ENCODE peak calls at places on chromosomes 2 and 18, in seven cellular contexts. A is heart left ventricle, U is ovary, B is stomach, R is transverse colon, M is right lobe of liver, H is gastrocnemius medialis. J is an unnamed sample.

GRCh38 chr18:8744038-8744437 is 38.7 kb downstream of the MTCL1 start:
- DNase-seq in R (no peak), H (peak), A (no peak), B (no peak), M (no peak), U (no peak), J (no peak)

GRCh38 chr2:8219096-8219495 is 462.8 kb upstream of the ID2 start:
- DNase-seq in U (no peak), A (no peak), R (no peak), M (no peak), H (no peak), B (no peak), J (no peak)

GRCh38 chr18:8778386-8778785 is 73.0 kb downstream of the MTCL1 start:
- DNase-seq in B (no peak), R (no peak), H (no peak), M (no peak), A (no peak), U (no peak), J (peak)

GRCh38 chr2:127220807-127221527 is 868 bp upstream of the CYP27C1 start:
- DNase-seq in M (no peak), B (no peak), R (no peak), U (no peak), H (no peak), A (no peak), J (no peak)

GRCh38 chr2:69837533-69837932 is 8.1 kb downstream of the GMCL1 start:
- DNase-seq in H (no peak), A (no peak), B (no peak), R (no peak), U (no peak), M (no peak), J (no peak)

GRCh38 chr18:29418136-29418535 is 1241.2 kb upstream of the CDH2 start:
- DNase-seq in B (no peak), M (no peak), R (no peak), H (no peak), U (no peak), A (no peak), J (no peak)

GRCh38 chr18:32299489-32299888 is 109.7 kb downstream of the MEP1B start:
- DNase-seq in R (no peak), B (no peak), A (no peak), M (no peak), U (no peak), H (no peak), J (no peak)

GRCh38 chr2:8457620-8458255 is 224.1 kb upstream of the ID2 start:
- DNase-seq in M (no peak), A (no peak), H (no peak), B (peak), R (peak), U (no peak), J (peak)

GRCh38 chr2:143835481-143835880 is 684.4 kb downstream of the ZEB2 start:
- DNase-seq in M (no peak), R (no peak), U (no peak), H (no peak), A (no peak), B (no peak), J (no peak)

GRCh38 chr18:48409591-48410094 is 460 bp upstream of the ZBTB7C start:
- DNase-seq in H (no peak), A (peak), R (no peak), B (no peak), U (peak), M (no peak), J (no peak)

GRCh38 chr2:232295971-232296370 is 82.6 kb upstream of the ALPP start:
- DNase-seq in M (no peak), U (no peak), H (no peak), B (no peak), A (no peak), R (no peak), J (no peak)

GRCh38 chr18:34023471-34023870 is 201.2 kb downstream of the NOL4 start:
- DNase-seq in U (no peak), H (no peak), B (no peak), A (no peak), R (no peak), M (no peak), J (no peak)

GRCh38 chr2:196259507-196260481 is 88.4 kb upstream of the STK17B start:
- DNase-seq in H (no peak), U (no peak), M (no peak), B (no peak), R (no peak), A (no peak), J (no peak)

GRCh38 chr2:29463181-29463900 is 348.1 kb downstream of the CLIP4 start:
- DNase-seq in R (no peak), H (no peak), A (no peak), U (no peak), M (no peak), B (no peak), J (no peak)

GRCh38 chr2:121689356-121689755 is 40.1 kb upstream of the CLASP1 start:
- DNase-seq in R (no peak), H (no peak), A (peak), U (no peak), B (peak), M (no peak), J (no peak)

GRCh38 chr2:70709275-70709674 is 58.7 kb downstream of the ADD2 start:
- DNase-seq in M (no peak), A (no peak), B (no peak), R (no peak), H (no peak), U (no peak), J (no peak)

GRCh38 chr2:55099878-55100820 is 49.9 kb upstream of the RTN4 start:
- DNase-seq in H (no peak), U (no peak), M (no peak), R (no peak), B (no peak), A (no peak), J (no peak)

DNA sequence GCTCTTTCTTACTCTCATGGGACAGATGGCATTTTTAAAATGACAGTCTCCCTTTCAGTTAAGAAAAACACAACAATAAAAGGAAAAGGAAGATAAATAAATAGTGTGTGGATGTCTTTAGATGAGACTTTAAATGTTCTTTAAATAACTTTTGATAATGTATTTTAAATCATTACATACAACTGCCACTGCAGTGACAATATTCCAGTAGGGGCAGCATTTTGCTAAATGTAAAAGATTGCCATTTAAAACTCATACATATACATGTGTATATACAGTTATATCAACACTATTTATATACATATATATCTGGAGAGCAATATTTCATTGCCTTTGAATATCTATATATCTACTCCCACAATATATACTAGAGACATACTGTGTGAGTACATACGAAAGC is 90.7 kb downstream of the INO80D start:
- DNase-seq in R (no peak), A (no peak), M (no peak), H (no peak), U (no peak), B (no peak), J (no peak)
- TF ChIP-seq CTCF in R (no peak), A (no peak), M (peak), H (no peak), U (no peak), B (no peak), J (no peak)

DNA sequence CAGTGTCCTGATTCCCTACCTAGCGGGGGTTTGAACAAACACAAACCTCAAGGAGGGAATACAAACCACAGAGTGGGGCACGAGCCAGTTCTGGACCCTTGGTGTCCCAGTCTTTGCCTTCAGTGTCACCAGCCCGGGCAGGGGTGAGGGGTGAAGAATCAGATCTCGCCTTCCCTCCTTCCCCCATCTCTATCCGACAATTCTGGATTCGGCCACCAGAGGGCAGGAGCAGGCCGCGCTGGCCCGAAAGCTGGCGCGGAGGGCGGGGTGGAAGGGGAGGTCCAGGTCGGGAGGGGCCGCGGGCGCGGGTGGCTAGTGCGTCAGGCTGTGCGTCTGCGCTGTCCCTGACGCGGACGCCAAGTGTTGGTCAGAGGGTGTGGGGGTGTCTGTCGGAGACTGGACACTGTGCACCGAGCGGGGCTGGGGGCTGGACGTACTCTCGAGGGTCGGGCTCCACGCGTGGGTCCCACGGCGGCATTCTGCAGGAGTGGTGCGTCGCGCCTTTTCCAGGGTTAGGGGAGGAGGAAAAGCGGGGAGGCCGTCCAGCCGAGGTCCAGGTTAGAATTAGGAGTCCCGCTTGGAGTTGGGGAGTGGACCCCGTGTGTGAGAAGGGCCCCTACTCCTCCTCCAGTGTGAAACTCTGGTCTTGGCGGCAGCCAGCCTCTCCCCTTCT is 2.9 kb upstream of the CRYBA2 start:
- DNase-seq in H (peak), R (peak), A (peak), B (peak), M (peak), U (peak), J (peak)
- TF ChIP-seq POLR2A in H (peak), R (peak), A (no peak), B (peak), M (peak), U (no peak), J (no peak)

GRCh38 chr2:1972948-1973347 is 228.6 kb upstream of the PXDN start:
- DNase-seq in M (no peak), A (no peak), B (no peak), U (no peak), H (no peak), R (no peak), J (no peak)
- H3K4me3 ChIP-seq in M (no peak), A (no peak), B (no peak), U (no peak), H (no peak), R (no peak), J (no peak)

GRCh38 chr2:487495-488079 is 189.6 kb downstream of the TMEM18 start:
- DNase-seq in R (no peak), U (no peak), A (no peak), B (no peak), H (no peak), M (no peak), J (no peak)

GRCh38 chr2:489838-490237 is 187.4 kb downstream of the TMEM18 start:
- DNase-seq in U (no peak), A (no peak), B (no peak), M (no peak), H (no peak), R (no peak), J (no peak)

GRCh38 chr2:492178-492577 is 185.0 kb downstream of the TMEM18 start:
- DNase-seq in U (no peak), A (no peak), H (no peak), B (no peak), R (no peak), M (no peak), J (no peak)

GRCh38 chr2:486381-486780 is 190.8 kb downstream of the TMEM18 start:
- DNase-seq in U (no peak), R (no peak), A (no peak), H (no peak), B (no peak), M (no peak), J (no peak)

DNA sequence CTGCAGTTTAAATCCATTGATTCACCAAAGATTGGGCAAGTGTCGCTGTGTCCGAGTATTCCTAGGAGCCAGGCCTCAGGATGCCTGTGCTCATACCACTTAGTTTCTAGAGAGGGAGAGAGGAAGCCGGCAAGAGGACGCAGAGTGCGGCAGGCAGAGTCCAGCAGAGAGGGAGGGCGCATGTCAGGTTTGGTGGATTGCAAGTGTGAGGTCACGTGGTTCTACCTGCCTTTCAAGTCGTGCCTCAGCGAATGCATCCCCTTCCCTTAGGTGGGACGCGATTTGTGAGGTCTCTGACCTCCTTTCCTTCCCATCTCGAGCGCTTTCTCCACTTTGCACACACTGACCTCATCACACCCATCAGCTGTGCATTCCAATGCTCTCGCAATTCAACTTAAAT is 188.1 kb downstream of the TMEM18 start:
- DNase-seq in R (no peak), A (no peak), H (no peak), B (no peak), U (no peak), M (no peak), J (no peak)
- TF ChIP-seq CTCF in R (no peak), A (no peak), H (no peak), B (no peak), U (no peak), M (no peak), J (no peak)

GRCh38 chr2:11465110-11465484 is 864 bp downstream of the E2F6 start:
- DNase-seq in B (no peak), H (no peak), M (no peak), A (no peak), U (no peak), R (no peak), J (no peak)

GRCh38 chr2:11466307-11467125 is 555 bp upstream of the E2F6 start:
- DNase-seq in U (no peak), A (no peak), R (peak), H (no peak), M (no peak), B (no peak), J (peak)

GRCh38 chr2:11467126-11467649 is 1.2 kb upstream of the E2F6 start:
- DNase-seq in A (no peak), R (no peak), H (no peak), B (no peak), U (no peak), M (no peak), J (no peak)

GRCh38 chr2:11467749-11468148 is 1.8 kb upstream of the E2F6 start:
- DNase-seq in H (no peak), B (no peak), U (no peak), A (no peak), R (no peak), M (no peak), J (no peak)

GRCh38 chr2:11465485-11466306 is at the start of gene E2F6:
- DNase-seq in R (peak), U (peak), H (peak), B (peak), A (peak), M (peak), J (peak)
- TF ChIP-seq POLR2A in R (peak), U (peak), H (peak), B (no peak), A (peak), M (peak), J (peak)

DNA sequence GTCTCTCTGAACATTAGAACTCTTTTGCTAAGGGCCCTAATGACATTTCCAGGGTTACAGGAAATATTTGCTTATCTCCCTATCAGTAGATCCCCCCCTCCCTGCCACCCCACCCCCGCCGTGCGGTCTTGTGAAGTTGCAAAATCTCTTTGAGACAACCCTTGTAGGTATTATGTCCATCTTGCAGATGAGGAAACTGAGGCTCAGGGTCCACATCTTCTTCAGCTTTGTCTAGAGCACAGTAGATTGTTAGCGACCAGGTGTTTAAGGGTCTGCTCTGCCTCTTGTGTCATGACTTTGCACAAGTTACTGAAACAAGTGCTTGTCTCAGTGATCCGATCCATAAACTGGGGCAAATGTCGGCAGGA is 65.7 kb upstream of the GATA6 start:
- DNase-seq in B (no peak), R (no peak), A (no peak), M (no peak), H (no peak), U (no peak), J (peak)
- H3K4me3 ChIP-seq in B (no peak), R (no peak), A (no peak), M (no peak), H (no peak), U (no peak), J (no peak)